ENCODE peak calls at places on chromosomes 2 and 18, in nine cellular contexts. A is activated naive CD4-positive, alpha-beta T cell treated with anti-CD3 and anti-CD28 coated beads, Interleukin-2, amount 50 U/mL, for 16 hours; B is foreskin fibroblast; O is naive thymus-derived CD4-positive, alpha-beta T cell; M is ureter; I is LHCN-M2; T is GM10248; K is effector memory CD4-positive, alpha-beta T cell; R is SJSA1. N is an unnamed sample.

GRCh38 chr2:230416061-230416721 is at the start of gene SP100:
- DNase-seq in O (peak), I (peak), K (peak), T (peak), A (peak), B (peak), M (peak), R (peak), N (peak)

GRCh38 chr18:22822841-22823508 is 110.2 kb upstream of the RBBP8 start:
- DNase-seq in B (no peak), R (no peak), K (no peak), I (no peak), O (no peak), M (no peak), A (no peak), T (no peak), N (no peak)

GRCh38 chr2:55311444-55311870 is 42.4 kb upstream of the MTIF2 start:
- DNase-seq in O (no peak), M (no peak), A (peak), R (peak), B (peak), I (peak), T (peak), K (no peak), N (no peak)

GRCh38 chr2:212863185-212863588 is 288.2 kb downstream of the IKZF2 start:
- DNase-seq in A (no peak), B (no peak), I (peak), R (no peak), K (peak), M (no peak), O (no peak), T (peak), N (no peak)

GRCh38 chr18:52348209-52348608 is 8.2 kb downstream of the DCC start:
- DNase-seq in A (no peak), O (no peak), K (no peak), T (no peak), B (no peak), R (no peak), I (no peak), M (no peak), N (no peak)

GRCh38 chr2:237434916-237435315 is 21.0 kb upstream of the COL6A3 start:
- DNase-seq in I (peak), A (peak), T (no peak), O (peak), K (peak), B (no peak), M (no peak), R (no peak), N (peak)

GRCh38 chr2:10831387-10831985 is 18.9 kb upstream of the PDIA6 start:
- DNase-seq in T (no peak), B (no peak), K (no peak), O (no peak), A (no peak), R (no peak), I (no peak), M (no peak), N (no peak)

GRCh38 chr2:149465873-149466272 is 121.7 kb downstream of the MMADHC start:
- DNase-seq in K (no peak), B (no peak), I (no peak), R (no peak), T (no peak), A (no peak), M (no peak), O (no peak), N (no peak)

GRCh38 chr2:214265991-214266489 is 144.8 kb upstream of the VWC2L start:
- DNase-seq in O (no peak), I (no peak), K (no peak), R (no peak), A (no peak), T (no peak), B (no peak), M (no peak), N (no peak)

GRCh38 chr2:102033028-102033749 is 41.4 kb downstream of the IL1R2 start:
- DNase-seq in O (no peak), T (peak), B (peak), K (no peak), M (peak), I (peak), R (peak), A (no peak), N (no peak)

GRCh38 chr2:60602388-60602787 is 48.9 kb upstream of the BCL11A start:
- DNase-seq in T (no peak), B (no peak), K (no peak), A (no peak), O (no peak), R (no peak), M (no peak), I (no peak), N (no peak)

GRCh38 chr2:101753207-101753616 is 55.7 kb downstream of the MAP4K4 start:
- DNase-seq in I (no peak), M (no peak), T (no peak), K (no peak), O (no peak), A (no peak), B (no peak), R (peak), N (no peak)

GRCh38 chr2:100244881-100245605 is 77.3 kb downstream of the LONRF2 start:
- DNase-seq in O (no peak), R (no peak), K (no peak), I (no peak), M (no peak), A (no peak), T (no peak), B (no peak), N (no peak)

GRCh38 chr18:48728204-48728833 is 189.5 kb downstream of the CTIF start:
- DNase-seq in K (no peak), B (peak), M (no peak), R (peak), O (no peak), T (no peak), A (no peak), I (peak), N (no peak)

GRCh38 chr2:38648107-38648761 is 17.7 kb upstream of the GALM start:
- DNase-seq in T (no peak), I (no peak), R (no peak), M (no peak), K (no peak), B (no peak), A (no peak), O (no peak), N (no peak)

GRCh38 chr2:162300271-162300670 is 18.2 kb downstream of the IFIH1 start:
- DNase-seq in K (no peak), O (no peak), M (no peak), B (no peak), T (no peak), I (peak), R (no peak), A (no peak), N (no peak)

GRCh38 chr18:76480913-76481312 is 14.1 kb downstream of the ZNF516 start:
- DNase-seq in T (no peak), I (no peak), K (no peak), B (no peak), O (no peak), M (no peak), A (no peak), R (no peak), N (no peak)

GRCh38 chr2:213544940-213545339 is 260.7 kb downstream of the SPAG16 start:
- DNase-seq in R (no peak), A (no peak), K (no peak), M (no peak), O (no peak), I (no peak), T (no peak), B (no peak), N (no peak)

GRCh38 chr18:46174317-46175039 is 70.3 kb downstream of the HAUS1 start:
- DNase-seq in K (peak), R (peak), A (peak), I (peak), O (peak), M (peak), B (peak), T (peak), N (peak)

GRCh38 chr2:207766697-207767460 is 2.8 kb downstream of the FZD5 start:
- DNase-seq in T (peak), M (no peak), R (no peak), K (no peak), O (peak), I (no peak), A (no peak), B (no peak), N (no peak)